ENCODE peak calls at places on chromosomes 2 and 18, in seven cellular contexts. One of them, this sample, is unnamed.
A peak's percentile ranks its signal among the peaks of the same experiment; 100 is the strongest.

GRCh38 chr2:25567406-25567805 is 106.0 kb downstream of the DTNB start:
- DNase-seq in IMR-90: peak; percentile 65
- DNase-seq in Peyer's patch: no peak
- DNase-seq in tibial nerve: peak; percentile 27
- DNase-seq in epithelial cell of esophagus: peak; percentile 50
- DNase-seq in esophagus squamous epithelium: no peak
- DNase-seq in mammary epithelial cell: peak; percentile 17
- DNase-seq in this sample: no peak

GRCh38 chr2:224983719-224984388 is 58.4 kb downstream of the DOCK10 start:
- DNase-seq in Peyer's patch: no peak
- DNase-seq in tibial nerve: no peak
- DNase-seq in epithelial cell of esophagus: no peak
- DNase-seq in mammary epithelial cell: no peak
- DNase-seq in IMR-90: peak; percentile 59
- DNase-seq in esophagus squamous epithelium: no peak
- DNase-seq in this sample: peak; percentile 32

GRCh38 chr2:239034561-239035341 is 186.9 kb downstream of the TWIST2 start:
- DNase-seq in IMR-90: no peak
- DNase-seq in esophagus squamous epithelium: no peak
- DNase-seq in mammary epithelial cell: no peak
- DNase-seq in epithelial cell of esophagus: no peak
- DNase-seq in Peyer's patch: no peak
- DNase-seq in tibial nerve: no peak
- DNase-seq in this sample: no peak

GRCh38 chr18:32424696-32425095 is 46.0 kb downstream of the GAREM1 start:
- DNase-seq in IMR-90: no peak
- DNase-seq in epithelial cell of esophagus: no peak
- DNase-seq in esophagus squamous epithelium: no peak
- DNase-seq in mammary epithelial cell: no peak
- DNase-seq in tibial nerve: no peak
- DNase-seq in Peyer's patch: no peak
- DNase-seq in this sample: no peak

GRCh38 chr2:202030676-202031075 is 3.0 kb upstream of the FZD7 start:
- DNase-seq in IMR-90: peak; percentile 92
- DNase-seq in mammary epithelial cell: no peak
- DNase-seq in esophagus squamous epithelium: no peak
- DNase-seq in tibial nerve: no peak
- DNase-seq in Peyer's patch: no peak
- DNase-seq in epithelial cell of esophagus: no peak
- DNase-seq in this sample: no peak

GRCh38 chr2:101387151-101387807 is at the start of gene CREG2:
- DNase-seq in Peyer's patch: peak; percentile 23
- DNase-seq in esophagus squamous epithelium: no peak
- DNase-seq in epithelial cell of esophagus: peak; percentile 62
- DNase-seq in IMR-90: peak; percentile 55
- DNase-seq in mammary epithelial cell: peak; percentile 55
- DNase-seq in tibial nerve: no peak
- DNase-seq in this sample: no peak

GRCh38 chr18:15165048-15165447 is 417.1 kb downstream of the ANKRD30B start:
- DNase-seq in mammary epithelial cell: no peak
- DNase-seq in IMR-90: no peak
- DNase-seq in Peyer's patch: no peak
- DNase-seq in epithelial cell of esophagus: no peak
- DNase-seq in esophagus squamous epithelium: no peak
- DNase-seq in tibial nerve: no peak
- DNase-seq in this sample: no peak

GRCh38 chr2:240933048-240933965 is 27.2 kb downstream of the CROCC2 start:
- DNase-seq in Peyer's patch: no peak
- DNase-seq in mammary epithelial cell: no peak
- DNase-seq in epithelial cell of esophagus: no peak
- DNase-seq in IMR-90: no peak
- DNase-seq in esophagus squamous epithelium: no peak
- DNase-seq in tibial nerve: peak; percentile 3
- DNase-seq in this sample: no peak

GRCh38 chr2:130754811-130755210 is 529 bp upstream of the AMER3 start:
- DNase-seq in tibial nerve: no peak
- DNase-seq in esophagus squamous epithelium: no peak
- DNase-seq in Peyer's patch: no peak
- DNase-seq in epithelial cell of esophagus: no peak
- DNase-seq in IMR-90: no peak
- DNase-seq in mammary epithelial cell: no peak
- DNase-seq in this sample: no peak

GRCh38 chr2:95006661-95007060 is 18.8 kb upstream of the MAL start:
- DNase-seq in esophagus squamous epithelium: no peak
- DNase-seq in tibial nerve: no peak
- DNase-seq in IMR-90: no peak
- DNase-seq in epithelial cell of esophagus: no peak
- DNase-seq in Peyer's patch: no peak
- DNase-seq in mammary epithelial cell: no peak
- DNase-seq in this sample: no peak

GRCh38 chr2:211944572-211944971 is 594.0 kb downstream of the ERBB4 start:
- DNase-seq in IMR-90: no peak
- DNase-seq in tibial nerve: no peak
- DNase-seq in esophagus squamous epithelium: no peak
- DNase-seq in mammary epithelial cell: no peak
- DNase-seq in Peyer's patch: no peak
- DNase-seq in epithelial cell of esophagus: peak; percentile 38
- DNase-seq in this sample: no peak

GRCh38 chr18:9849407-9849961 is 36.3 kb upstream of the TXNDC2 start:
- DNase-seq in IMR-90: no peak
- DNase-seq in epithelial cell of esophagus: no peak
- DNase-seq in tibial nerve: peak; percentile 51
- DNase-seq in Peyer's patch: no peak
- DNase-seq in esophagus squamous epithelium: no peak
- DNase-seq in mammary epithelial cell: no peak
- DNase-seq in this sample: no peak

GRCh38 chr18:62979172-62979571 is 263.8 kb downstream of the PHLPP1 start:
- DNase-seq in mammary epithelial cell: peak; percentile 77
- DNase-seq in Peyer's patch: no peak
- DNase-seq in tibial nerve: peak; percentile 34
- DNase-seq in IMR-90: peak; percentile 96
- DNase-seq in epithelial cell of esophagus: peak; percentile 83
- DNase-seq in esophagus squamous epithelium: no peak
- DNase-seq in this sample: peak; percentile 38

GRCh38 chr2:9754532-9754887 is 88.8 kb upstream of the TAF1B start:
- DNase-seq in Peyer's patch: no peak
- DNase-seq in epithelial cell of esophagus: no peak
- DNase-seq in tibial nerve: no peak
- DNase-seq in mammary epithelial cell: no peak
- DNase-seq in IMR-90: no peak
- DNase-seq in esophagus squamous epithelium: no peak
- DNase-seq in this sample: no peak

GRCh38 chr18:28176674-28176932 is 327 bp downstream of the CDH2 start:
- DNase-seq in Peyer's patch: no peak
- DNase-seq in IMR-90: no peak
- DNase-seq in esophagus squamous epithelium: no peak
- DNase-seq in epithelial cell of esophagus: peak; percentile 4
- DNase-seq in mammary epithelial cell: no peak
- DNase-seq in tibial nerve: no peak
- DNase-seq in this sample: no peak

GRCh38 chr18:8366070-8366469 is 243.2 kb upstream of the RAB12 start:
- DNase-seq in tibial nerve: no peak
- DNase-seq in epithelial cell of esophagus: no peak
- DNase-seq in IMR-90: no peak
- DNase-seq in esophagus squamous epithelium: no peak
- DNase-seq in Peyer's patch: no peak
- DNase-seq in mammary epithelial cell: no peak
- DNase-seq in this sample: no peak

GRCh38 chr2:170161516-170162260 is 16.3 kb upstream of the MYO3B start:
- DNase-seq in tibial nerve: no peak
- DNase-seq in Peyer's patch: no peak
- DNase-seq in mammary epithelial cell: no peak
- DNase-seq in IMR-90: no peak
- DNase-seq in esophagus squamous epithelium: no peak
- DNase-seq in epithelial cell of esophagus: no peak
- DNase-seq in this sample: no peak

GRCh38 chr2:67865871-67866386 is 196.9 kb downstream of the C1D start:
- DNase-seq in esophagus squamous epithelium: no peak
- DNase-seq in tibial nerve: no peak
- DNase-seq in mammary epithelial cell: no peak
- DNase-seq in Peyer's patch: no peak
- DNase-seq in epithelial cell of esophagus: no peak
- DNase-seq in IMR-90: no peak
- DNase-seq in this sample: no peak

GRCh38 chr18:42745931-42746330 is 369.6 kb downstream of the RIT2 start:
- DNase-seq in mammary epithelial cell: no peak
- DNase-seq in Peyer's patch: no peak
- DNase-seq in esophagus squamous epithelium: no peak
- DNase-seq in IMR-90: no peak
- DNase-seq in tibial nerve: no peak
- DNase-seq in epithelial cell of esophagus: no peak
- DNase-seq in this sample: no peak

GRCh38 chr2:18837233-18837632 is 247.9 kb upstream of the NT5C1B start:
- DNase-seq in IMR-90: no peak
- DNase-seq in mammary epithelial cell: no peak
- DNase-seq in tibial nerve: no peak
- DNase-seq in esophagus squamous epithelium: no peak
- DNase-seq in epithelial cell of esophagus: no peak
- DNase-seq in Peyer's patch: no peak
- DNase-seq in this sample: no peak

GRCh38 chr2:168545439-168546082 is 89.5 kb downstream of the CERS6 start:
- DNase-seq in IMR-90: peak; percentile 88
- DNase-seq in tibial nerve: no peak
- DNase-seq in epithelial cell of esophagus: peak; percentile 97
- DNase-seq in Peyer's patch: no peak
- DNase-seq in mammary epithelial cell: peak; percentile 94
- DNase-seq in esophagus squamous epithelium: no peak
- DNase-seq in this sample: peak; percentile 45

DNA sequence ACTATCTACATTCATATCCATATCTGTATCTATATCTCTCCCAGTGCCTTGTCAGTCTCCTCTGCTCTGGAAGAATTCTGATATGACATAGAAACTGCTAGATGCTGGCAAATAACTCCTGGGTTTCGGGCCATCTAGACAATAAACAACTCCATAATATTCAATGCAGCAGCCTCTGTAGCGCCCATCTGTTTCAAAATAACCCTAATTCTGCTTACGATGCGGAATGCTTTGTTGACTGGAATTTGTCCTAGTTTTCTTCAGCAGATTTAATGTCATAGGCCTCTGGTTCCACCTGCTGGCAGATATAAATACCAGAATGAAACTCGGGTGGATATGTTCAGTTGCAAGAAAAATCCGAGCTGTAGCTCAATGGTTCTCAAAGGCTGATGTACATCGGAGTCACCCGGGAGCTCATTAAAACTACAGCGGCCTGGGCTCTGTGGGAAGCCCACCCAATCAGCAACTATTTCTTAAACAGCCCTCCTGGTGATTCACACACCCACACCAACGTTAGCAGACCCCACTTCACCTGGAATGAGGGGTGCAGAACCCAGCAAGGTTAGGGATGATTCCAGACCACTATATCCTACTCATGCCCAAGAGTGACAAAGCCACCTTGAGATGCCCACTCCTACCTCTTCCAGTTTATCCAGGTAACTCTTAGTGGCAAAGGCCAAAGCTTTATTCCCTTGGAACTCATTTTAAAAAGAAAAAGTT is 149.5 kb downstream of the RHBDD1 start:
- DNase-seq in epithelial cell of esophagus: peak; percentile 74
- DNase-seq in Peyer's patch: no peak
- DNase-seq in tibial nerve: peak; percentile 70
- DNase-seq in esophagus squamous epithelium: no peak
- DNase-seq in IMR-90: peak; percentile 83
- DNase-seq in mammary epithelial cell: peak; percentile 34
- DNase-seq in this sample: peak; percentile 69
- TF ChIP-seq CTCF in epithelial cell of esophagus: peak; percentile 70
- TF ChIP-seq CTCF in Peyer's patch: peak; percentile 86
- TF ChIP-seq CTCF in tibial nerve: peak; percentile 52
- TF ChIP-seq CTCF in esophagus squamous epithelium: peak; percentile 68
- TF ChIP-seq CTCF in IMR-90: peak; percentile 86
- TF ChIP-seq CTCF in mammary epithelial cell: peak; percentile 65
- TF ChIP-seq CTCF in this sample: peak; percentile 56

DNA sequence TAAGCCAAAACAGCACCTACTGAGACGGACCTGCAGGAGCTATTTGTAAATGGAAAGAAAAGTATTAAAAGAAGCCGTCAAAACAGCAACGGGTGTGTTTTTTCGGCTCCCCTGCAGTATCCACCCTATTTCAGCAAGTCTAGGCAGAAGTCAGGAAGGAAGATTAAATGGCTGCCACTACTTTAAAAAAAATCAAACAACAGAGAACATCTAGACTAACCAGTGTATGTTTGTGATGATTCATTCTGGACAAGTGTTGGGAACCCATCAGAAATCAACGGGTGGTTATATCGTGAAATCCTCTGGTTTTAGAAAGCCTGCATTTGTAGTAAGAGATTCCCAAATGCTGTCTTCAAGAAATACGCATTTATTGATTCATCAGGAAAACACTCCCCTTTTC is 9.0 kb downstream of the PMAIP1 start:
- DNase-seq in mammary epithelial cell: peak; percentile 52
- DNase-seq in epithelial cell of esophagus: peak; percentile 70
- DNase-seq in Peyer's patch: no peak
- DNase-seq in tibial nerve: no peak
- DNase-seq in IMR-90: peak; percentile 52
- DNase-seq in esophagus squamous epithelium: no peak
- DNase-seq in this sample: no peak
- H3K4me3 ChIP-seq in mammary epithelial cell: no peak overlapping the region
- H3K4me3 ChIP-seq in epithelial cell of esophagus: no peak overlapping the region
- H3K4me3 ChIP-seq in Peyer's patch: no peak overlapping the region
- H3K4me3 ChIP-seq in tibial nerve: no peak overlapping the region
- H3K4me3 ChIP-seq in IMR-90: peak overlapping the region; percentile 20
- H3K4me3 ChIP-seq in esophagus squamous epithelium: no peak overlapping the region
- H3K4me3 ChIP-seq in this sample: no peak overlapping the region

GRCh38 chr2:235793163-235793752 is 299.4 kb downstream of the AGAP1 start:
- DNase-seq in epithelial cell of esophagus: peak; percentile 79
- DNase-seq in tibial nerve: no peak
- DNase-seq in esophagus squamous epithelium: no peak
- DNase-seq in Peyer's patch: no peak
- DNase-seq in mammary epithelial cell: peak; percentile 54
- DNase-seq in IMR-90: peak; percentile 24
- DNase-seq in this sample: no peak
- TF ChIP-seq CTCF in epithelial cell of esophagus: peak; percentile 64
- TF ChIP-seq CTCF in tibial nerve: no peak
- TF ChIP-seq CTCF in esophagus squamous epithelium: no peak
- TF ChIP-seq CTCF in Peyer's patch: peak; percentile 17
- TF ChIP-seq CTCF in mammary epithelial cell: peak; percentile 42
- TF ChIP-seq CTCF in IMR-90: peak; percentile 22
- TF ChIP-seq CTCF in this sample: peak; percentile 25

GRCh38 chr2:12106440-12107080 is 360.1 kb downstream of the LPIN1 start:
- DNase-seq in tibial nerve: no peak
- DNase-seq in mammary epithelial cell: peak; percentile 20
- DNase-seq in epithelial cell of esophagus: peak; percentile 96
- DNase-seq in Peyer's patch: no peak
- DNase-seq in esophagus squamous epithelium: no peak
- DNase-seq in IMR-90: peak; percentile 99
- DNase-seq in this sample: peak; percentile 94

GRCh38 chr2:12113364-12113763 is 366.9 kb downstream of the LPIN1 start:
- DNase-seq in mammary epithelial cell: no peak
- DNase-seq in Peyer's patch: no peak
- DNase-seq in tibial nerve: no peak
- DNase-seq in IMR-90: no peak
- DNase-seq in epithelial cell of esophagus: no peak
- DNase-seq in esophagus squamous epithelium: no peak
- DNase-seq in this sample: no peak

GRCh38 chr2:12110074-12110473 is 363.6 kb downstream of the LPIN1 start:
- DNase-seq in epithelial cell of esophagus: no peak
- DNase-seq in esophagus squamous epithelium: no peak
- DNase-seq in tibial nerve: no peak
- DNase-seq in Peyer's patch: no peak
- DNase-seq in mammary epithelial cell: no peak
- DNase-seq in IMR-90: peak; percentile 45
- DNase-seq in this sample: no peak

GRCh38 chr2:12107849-12108420 is 361.5 kb downstream of the LPIN1 start:
- DNase-seq in IMR-90: peak; percentile 45
- DNase-seq in tibial nerve: no peak
- DNase-seq in esophagus squamous epithelium: no peak
- DNase-seq in mammary epithelial cell: no peak
- DNase-seq in Peyer's patch: no peak
- DNase-seq in epithelial cell of esophagus: no peak
- DNase-seq in this sample: no peak

GRCh38 chr2:12109363-12110017 is 363.1 kb downstream of the LPIN1 start:
- DNase-seq in mammary epithelial cell: no peak
- DNase-seq in esophagus squamous epithelium: no peak
- DNase-seq in Peyer's patch: no peak
- DNase-seq in tibial nerve: no peak
- DNase-seq in IMR-90: no peak
- DNase-seq in epithelial cell of esophagus: no peak
- DNase-seq in this sample: no peak
- H3K4me3 ChIP-seq in mammary epithelial cell: no peak overlapping the region
- H3K4me3 ChIP-seq in esophagus squamous epithelium: no peak overlapping the region
- H3K4me3 ChIP-seq in Peyer's patch: no peak overlapping the region
- H3K4me3 ChIP-seq in tibial nerve: no peak overlapping the region
- H3K4me3 ChIP-seq in IMR-90: no peak overlapping the region
- H3K4me3 ChIP-seq in epithelial cell of esophagus: no peak overlapping the region
- H3K4me3 ChIP-seq in this sample: no peak overlapping the region